ENCODE peak calls at places on chromosomes 12 and 14, in six cellular contexts. B is HCT116, C is heart left ventricle, N is Panc1, I is lower leg skin, L is cardiac fibroblast. V is an unnamed sample.

GRCh38 chr14:55881577-55882241 is 236.5 kb upstream of the PELI2 start:
- DNase-seq in B (no peak), C (no peak), N (no peak), I (no peak), L (no peak), V (no peak)

GRCh38 chr12:46556105-46556559 is 183.6 kb upstream of the SLC38A2 start:
- DNase-seq in B (peak), C (no peak), N (peak), I (no peak), L (peak), V (no peak)

GRCh38 chr12:1078002-1078401 is 87.0 kb downstream of the ERC1 start:
- DNase-seq in B (no peak), C (no peak), N (no peak), I (no peak), L (no peak), V (no peak)

GRCh38 chr12:63822352-63822751 is 22.1 kb upstream of the SRGAP1 start:
- DNase-seq in B (no peak), C (no peak), N (no peak), I (no peak), L (peak), V (no peak)

GRCh38 chr12:43337571-43338497 is 214.2 kb downstream of the ADAMTS20 start:
- DNase-seq in B (no peak), C (no peak), N (no peak), I (no peak), L (no peak), V (no peak)

GRCh38 chr14:99035712-99036593 is 236.0 kb downstream of the BCL11B start:
- DNase-seq in B (peak), C (peak), N (no peak), I (peak), L (peak), V (no peak)

GRCh38 chr12:89273525-89273924 is 78.8 kb downstream of the DUSP6 start:
- DNase-seq in B (no peak), C (no peak), N (no peak), I (no peak), L (no peak), V (no peak)

GRCh38 chr12:130817804-130818203 is 21.2 kb downstream of the STX2 start:
- DNase-seq in B (no peak), C (no peak), N (no peak), I (no peak), L (no peak), V (no peak)

GRCh38 chr14:105979446-105979845 is 453.1 kb downstream of the TMEM121 start:
- DNase-seq in B (no peak), C (no peak), N (no peak), I (no peak), L (no peak), V (no peak)

GRCh38 chr12:109124878-109125648 is 8.7 kb downstream of the ACACB start:
- DNase-seq in B (no peak), C (no peak), N (no peak), I (no peak), L (no peak), V (no peak)

GRCh38 chr12:76586764-76587395 is 27.3 kb upstream of the OSBPL8 start:
- DNase-seq in B (peak), C (no peak), N (peak), I (no peak), L (peak), V (no peak)

GRCh38 chr12:120257041-120257821 is 8.3 kb downstream of the PXN start:
- DNase-seq in B (no peak), C (peak), N (no peak), I (no peak), L (peak), V (no peak)

GRCh38 chr12:47767197-47767724 is 5.8 kb upstream of the SLC48A1 start:
- DNase-seq in B (peak), C (peak), N (no peak), I (no peak), L (peak), V (peak)
- TF ChIP-seq CTCF in B (peak), C (peak), N (peak), I (no peak), L (peak), V (peak)

DNA sequence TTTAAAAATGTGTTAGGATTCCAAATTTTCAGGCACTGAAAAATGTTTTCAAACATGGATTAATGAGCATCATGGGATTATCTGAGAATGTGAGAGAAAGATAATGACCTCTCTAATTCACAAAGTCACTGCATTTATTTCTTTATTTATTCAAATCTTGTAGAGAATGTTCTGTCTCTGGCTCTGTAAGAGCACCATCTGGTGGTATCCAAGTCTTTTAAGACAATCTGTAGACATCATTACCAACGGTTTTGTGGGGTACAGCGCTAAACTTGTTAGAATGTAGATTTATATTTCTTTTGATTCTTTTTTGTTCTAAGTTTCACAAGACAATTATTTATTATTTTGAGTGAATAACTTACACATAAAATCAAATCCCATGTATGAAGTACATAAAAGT is 956.0 kb upstream of the NOVA1 start:
- DNase-seq in B (no peak), C (no peak), N (no peak), I (no peak), L (no peak), V (no peak)
- TF ChIP-seq CTCF in B (no peak), C (no peak), N (peak), I (no peak), L (no peak), V (no peak)

GRCh38 chr14:76424359-76424758 is 48.4 kb downstream of the ESRRB start:
- DNase-seq in B (no peak), C (no peak), N (no peak), I (no peak), L (no peak), V (no peak)
- TF ChIP-seq CTCF in B (peak), C (no peak), N (no peak), I (no peak), L (no peak), V (no peak)

GRCh38 chr12:115771065-115771464 is 506.4 kb downstream of the MED13L start:
- DNase-seq in B (peak), C (no peak), N (no peak), I (no peak), L (no peak), V (no peak)
- TF ChIP-seq CTCF in B (peak), C (no peak), N (peak), I (no peak), L (no peak), V (no peak)